ENCODE peak calls at places on chromosomes 3 and 15, in nine cellular contexts. I is ELF-1; H is CD8-positive, alpha-beta T cell; B is left colon; Z is HEK293T; V is hepatic stellate cell; M is heart left ventricle; S is Calu3; R is astrocyte of the hippocampus. E is an unnamed sample.

GRCh38 chr3:129616713-129617112 is 10.2 kb upstream of the PLXND1 start:
- DNase-seq in I (no peak), H (no peak), B (peak), Z (no peak), V (peak), M (peak), S (no peak), R (no peak), E (no peak)

GRCh38 chr15:72591361-72591760 is 63.1 kb upstream of the GOLGA6B start:
- DNase-seq in I (no peak), H (no peak), B (no peak), Z (no peak), V (peak), M (no peak), S (no peak), R (peak), E (no peak)

GRCh38 chr3:15645740-15646490 is 44.4 kb downstream of the BTD start:
- DNase-seq in I (peak), H (no peak), B (no peak), Z (no peak), V (peak), M (no peak), S (no peak), R (peak), E (peak)

GRCh38 chr3:140545756-140546155 is 132.1 kb upstream of the TRIM42 start:
- DNase-seq in I (no peak), H (no peak), B (no peak), Z (no peak), V (no peak), M (no peak), S (no peak), R (peak), E (no peak)

GRCh38 chr3:11810276-11810675 is 36.4 kb downstream of the TAMM41 start:
- DNase-seq in I (no peak), H (no peak), B (no peak), Z (no peak), V (peak), M (no peak), S (no peak), R (peak), E (no peak)

GRCh38 chr3:12507871-12508281 is 23.6 kb downstream of the TSEN2 start:
- DNase-seq in I (peak), H (no peak), B (no peak), Z (no peak), V (peak), M (no peak), S (no peak), R (peak), E (no peak)

GRCh38 chr15:53297828-53298227 is 461.6 kb downstream of the WDR72 start:
- DNase-seq in I (no peak), H (no peak), B (no peak), Z (no peak), V (no peak), M (no peak), S (no peak), R (no peak), E (no peak)

GRCh38 chr15:67178569-67179210 is 75.8 kb downstream of the AAGAB start:
- DNase-seq in I (peak), H (no peak), B (no peak), Z (no peak), V (peak), M (no peak), S (peak), R (peak), E (no peak)

GRCh38 chr3:160130950-160131349 is 94.3 kb upstream of the C3orf80 start:
- DNase-seq in I (no peak), H (no peak), B (no peak), Z (no peak), V (no peak), M (no peak), S (no peak), R (peak), E (no peak)

GRCh38 chr15:59609730-59610712 is 1.6 kb upstream of the GCNT3 start:
- DNase-seq in I (no peak), H (no peak), B (peak), Z (no peak), V (no peak), M (no peak), S (no peak), R (no peak), E (no peak)

GRCh38 chr3:102078864-102079808 is 229.8 kb downstream of the NFKBIZ start:
- DNase-seq in I (peak), H (no peak), B (peak), Z (no peak), V (no peak), M (no peak), S (peak), R (no peak), E (no peak)